ENCODE peak calls at places on chromosomes 12 and 14, in nine cellular contexts. P is posterior cingulate gyrus; B is HTR-8/SVneo; N is activated CD4-positive, alpha-beta memory T cell treated with anti-CD3 and anti-CD28 coated beads for 36 hours; W is GM04504; H is activated T-cell treated with anti-CD3 and anti-CD28 coated beads for 24 hours; L is glutamatergic neuron; Z is stimulated activated CD4-positive, alpha-beta T cell treated with anti-CD3 and anti-CD28 coated beads, TNF-alpha, amount 100 ng/mL, for 24 hours; S is right atrium auricular region. U is an unnamed sample.
A peak's percentile ranks its signal among the peaks of the same experiment; 100 is the strongest.

GRCh38 chr12:56998316-56998715 is 8.0 kb downstream of the ZBTB39 start:
- DNase-seq in P (no peak), B (no peak), N (no peak), W (no peak), H (no peak), L (no peak), Z (no peak), S (no peak), U (no peak)

GRCh38 chr12:132804426-132804861 is 24.2 kb downstream of the GOLGA3 start:
- DNase-seq in P (no peak), B (no peak), N (no peak), W (no peak), H (no peak), L (no peak), Z (no peak), S (no peak), U (no peak)

GRCh38 chr14:103495854-103496253 is 26.8 kb downstream of the CKB start:
- DNase-seq in P (no peak), B (no peak), N (no peak), W (no peak), H (no peak), L (no peak), Z (no peak), S (no peak), U (no peak)

GRCh38 chr12:38906482-38907170 is 1.2 kb upstream of the CPNE8 start:
- DNase-seq in P (peak; percentile 93), B (peak; percentile 59), N (peak; percentile 80), W (peak; percentile 69), H (peak; percentile 62), L (peak; percentile 93), Z (peak; percentile 48), S (peak; percentile 87), U (peak; percentile 38)

GRCh38 chr12:113697646-113698504 is 226.2 kb upstream of the LHX5 start:
- DNase-seq in P (no peak), B (no peak), N (no peak), W (no peak), H (no peak), L (peak; percentile 79), Z (no peak), S (no peak), U (no peak)

GRCh38 chr14:94974422-94974821 is 182.9 kb downstream of the DICER1 start:
- DNase-seq in P (no peak), B (no peak), N (no peak), W (no peak), H (no peak), L (no peak), Z (no peak), S (no peak), U (no peak)

GRCh38 chr14:104444159-104445030 is 135.2 kb upstream of the C14orf180 start:
- DNase-seq in P (peak; percentile 10), B (no peak), N (no peak), W (no peak), H (no peak), L (no peak), Z (no peak), S (no peak), U (no peak)

GRCh38 chr12:128337456-128338160 is 70.6 kb downstream of the TMEM132C start:
- DNase-seq in P (no peak), B (no peak), N (no peak), W (no peak), H (no peak), L (no peak), Z (no peak), S (no peak), U (no peak)

GRCh38 chr12:14482886-14483285 is 84.8 kb downstream of the PLBD1 start:
- DNase-seq in P (no peak), B (no peak), N (no peak), W (no peak), H (no peak), L (no peak), Z (no peak), S (no peak), U (no peak)

GRCh38 chr12:91926810-91927209 is 218.8 kb downstream of the BTG1 start:
- DNase-seq in P (no peak), B (peak; percentile 22), N (no peak), W (peak; percentile 40), H (no peak), L (no peak), Z (no peak), S (no peak), U (no peak)

GRCh38 chr12:8665729-8666128 is 3.1 kb upstream of the MFAP5 start:
- DNase-seq in P (no peak), B (no peak), N (no peak), W (no peak), H (no peak), L (no peak), Z (no peak), S (no peak), U (no peak)